ENCODE peak calls at places on chromosome 12, in ten cellular contexts. D is stomach, F is transverse colon, X is GM12878, R is sigmoid colon, H is HepG2, N is K562, Q is esophagus muscularis mucosa, K is suprapubic skin, J is H1. S is an unnamed sample.

GRCh38 chr12:52007158-52007921 is 594 bp downstream of the TAMALIN start:
- DNase-seq in D (peak; percentile 32), F (peak; percentile 50), X (no peak), R (peak; percentile 80), H (no peak), N (no peak), Q (no peak), K (no peak), J (no peak), S (peak; percentile 48)

GRCh38 chr12:121240484-121241202 is 30.7 kb downstream of the P2RX4 start:
- DNase-seq in D (peak; percentile 58), F (peak; percentile 75), X (no peak), R (peak; percentile 91), H (no peak), N (peak; percentile 69), Q (peak; percentile 93), K (peak; percentile 91), J (peak; percentile 61), S (peak; percentile 93)

GRCh38 chr12:29152223-29152868 is 3.3 kb downstream of the FAR2 start:
- DNase-seq in D (no peak), F (no peak), X (no peak), R (no peak), H (no peak), N (no peak), Q (no peak), K (no peak), J (no peak), S (no peak)

GRCh38 chr12:124565071-124565491 is 2.3 kb downstream of the NCOR2 start:
- DNase-seq in D (no peak), F (no peak), X (no peak), R (no peak), H (no peak), N (no peak), Q (no peak), K (no peak), J (peak; percentile 68), S (no peak)

GRCh38 chr12:107704056-107704455 is 18.5 kb downstream of the PWP1 start:
- DNase-seq in D (no peak), F (no peak), X (no peak), R (no peak), H (no peak), N (no peak), Q (no peak), K (no peak), J (no peak), S (no peak)

GRCh38 chr12:39451977-39452376 is 9.1 kb upstream of the KIF21A start:
- DNase-seq in D (no peak), F (no peak), X (no peak), R (no peak), H (no peak), N (no peak), Q (no peak), K (no peak), J (no peak), S (no peak)

GRCh38 chr12:128966411-128966810 is 113.1 kb downstream of the GLT1D1 start:
- DNase-seq in D (no peak), F (no peak), X (no peak), R (no peak), H (no peak), N (no peak), Q (no peak), K (no peak), J (no peak), S (no peak)

GRCh38 chr12:64666054-64666914 is 56.0 kb downstream of the RASSF3 start:
- DNase-seq in D (no peak), F (no peak), X (no peak), R (no peak), H (peak; percentile 43), N (no peak), Q (no peak), K (no peak), J (no peak), S (no peak)

DNA sequence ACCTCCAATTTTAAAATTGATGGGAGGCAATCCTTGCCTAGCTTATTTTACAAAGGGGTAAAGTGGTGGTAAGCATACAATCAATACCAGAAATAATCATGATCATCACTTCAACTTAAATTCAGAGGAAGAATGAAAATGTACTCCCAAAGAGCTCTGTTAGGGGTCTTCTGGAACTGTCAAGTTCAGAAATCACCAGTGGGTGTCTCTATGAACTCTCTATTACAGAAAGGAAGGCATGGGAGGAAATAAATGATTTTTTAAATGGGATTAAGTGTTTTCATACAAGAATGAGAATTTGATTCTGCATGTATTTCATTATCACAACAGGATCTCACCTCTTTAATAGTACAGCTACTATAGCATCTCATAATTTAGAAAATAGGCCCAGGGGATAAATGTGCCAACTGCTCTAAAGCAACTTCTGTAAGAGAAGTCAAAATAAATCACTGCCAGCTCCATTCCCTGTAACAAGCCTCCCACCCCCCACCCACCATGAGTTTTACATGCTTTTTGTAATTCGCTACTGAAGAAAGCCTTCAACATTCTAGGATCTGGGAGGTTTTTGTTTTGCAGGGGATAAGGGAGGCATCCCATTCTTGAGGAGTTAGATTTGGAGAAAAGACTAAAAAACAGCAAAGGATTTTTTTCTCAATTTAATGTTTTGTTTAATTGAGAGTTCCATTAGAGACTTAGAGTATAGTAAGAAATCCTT is 9.7 kb downstream of the DCP1B start:
- DNase-seq in D (no peak), F (no peak), X (no peak), R (no peak), H (no peak), N (no peak), Q (no peak), K (no peak), J (no peak), S (no peak)
- TF ChIP-seq CTCF in D (no peak), F (no peak), X (no peak), R (no peak), H (no peak), N (no peak), Q (peak; percentile 10), K (no peak), J (no peak), S (no peak)

GRCh38 chr12:6902448-6902847 is 2.2 kb upstream of the LRRC23 start:
- DNase-seq in D (no peak), F (no peak), X (no peak), R (peak; percentile 0), H (no peak), N (no peak), Q (no peak), K (no peak), J (no peak), S (no peak)

GRCh38 chr12:6903712-6904111 is 910 bp upstream of the LRRC23 start:
- DNase-seq in D (no peak), F (no peak), X (no peak), R (no peak), H (no peak), N (no peak), Q (no peak), K (no peak), J (no peak), S (no peak)

GRCh38 chr12:6899837-6900519 is 4.6 kb upstream of the LRRC23 start:
- DNase-seq in D (peak; percentile 58), F (peak; percentile 85), X (no peak), R (peak; percentile 81), H (peak; percentile 78), N (no peak), Q (no peak), K (no peak), J (no peak), S (peak; percentile 54)

GRCh38 chr12:6905414-6906040 is 905 bp downstream of the LRRC23 start:
- DNase-seq in D (no peak), F (no peak), X (no peak), R (peak; percentile 65), H (no peak), N (no peak), Q (no peak), K (no peak), J (no peak), S (no peak)

DNA sequence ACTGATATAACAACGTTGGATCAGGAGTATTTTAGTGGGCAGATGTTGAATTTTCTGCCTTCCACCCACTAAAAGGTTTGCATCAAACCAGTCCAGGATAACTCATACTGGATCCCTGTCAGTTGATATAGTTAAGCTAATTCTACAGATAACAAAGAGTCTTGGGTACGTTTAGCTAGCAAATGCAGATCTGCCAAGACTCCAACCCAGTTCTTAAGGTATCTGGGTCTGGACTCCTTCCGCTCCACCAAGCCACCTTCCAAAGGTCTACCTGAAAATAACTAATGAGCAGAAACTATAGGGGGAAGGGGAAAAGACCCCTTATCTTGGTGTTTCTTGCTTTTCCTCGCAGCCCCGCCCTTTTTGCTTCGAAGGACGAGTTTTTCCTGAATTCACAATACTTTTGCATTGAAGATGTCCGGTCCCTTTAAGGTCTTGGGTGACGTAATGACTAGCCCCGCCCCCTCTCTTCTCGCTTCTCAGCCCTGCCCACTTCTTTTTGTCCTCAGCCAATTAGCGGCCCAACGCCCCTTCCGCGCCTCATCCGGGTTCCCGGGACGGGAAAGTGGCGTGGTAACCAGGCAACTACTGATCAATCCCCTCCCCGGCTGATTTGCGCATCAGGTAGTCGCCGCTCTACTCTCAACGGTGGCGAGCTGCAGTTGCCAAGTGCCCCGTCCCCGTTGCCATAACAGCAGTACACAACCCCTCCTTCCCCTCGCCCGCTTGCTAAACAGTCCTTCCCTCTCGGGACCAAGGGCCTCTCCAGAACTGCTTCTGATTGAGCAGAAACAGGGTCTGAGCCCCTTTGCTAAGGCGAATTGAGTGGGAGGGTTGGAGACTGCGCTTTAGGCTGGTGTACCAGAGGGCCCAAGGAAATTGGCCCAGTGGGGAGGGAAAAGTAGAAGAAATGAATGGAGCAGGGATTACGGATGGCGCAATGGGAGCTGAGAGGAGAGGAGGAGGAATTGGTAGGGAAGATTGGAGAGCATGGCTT is at the start of gene LRRC23:
- DNase-seq in D (peak; percentile 99), F (peak; percentile 99), X (peak; percentile 87), R (peak; percentile 99), H (peak; percentile 90), N (peak; percentile 81), Q (peak; percentile 99), K (peak; percentile 99), J (peak; percentile 98), S (peak; percentile 95)
- TF ChIP-seq POLR2AphosphoS5 in D (peak; percentile 68), F (peak; percentile 54), X (peak; percentile 41), R (peak; percentile 70), H (peak; percentile 58), N (no peak), Q (peak; percentile 83), K (no peak), J (no peak), S (peak; percentile 79)

GRCh38 chr12:47758584-47758833 is 171 bp downstream of the RAPGEF3 start:
- DNase-seq in D (no peak), F (no peak), X (no peak), R (no peak), H (no peak), N (no peak), Q (no peak), K (no peak), J (no peak), S (no peak)

GRCh38 chr12:47758834-47759690 is at the start of gene RAPGEF3:
- DNase-seq in D (peak; percentile 93), F (peak; percentile 86), X (no peak), R (peak; percentile 93), H (peak; percentile 49), N (peak; percentile 92), Q (peak; percentile 96), K (peak; percentile 91), J (peak; percentile 81), S (peak; percentile 94)

GRCh38 chr12:47757360-47757839 is 1.3 kb downstream of the RAPGEF3 start:
- DNase-seq in D (no peak), F (no peak), X (no peak), R (no peak), H (no peak), N (no peak), Q (no peak), K (no peak), J (no peak), S (no peak)

GRCh38 chr12:47755655-47756562 is 2.8 kb downstream of the RAPGEF3 start:
- DNase-seq in D (peak; percentile 76), F (peak; percentile 80), X (peak; percentile 75), R (no peak), H (no peak), N (no peak), Q (no peak), K (no peak), J (no peak), S (no peak)

DNA sequence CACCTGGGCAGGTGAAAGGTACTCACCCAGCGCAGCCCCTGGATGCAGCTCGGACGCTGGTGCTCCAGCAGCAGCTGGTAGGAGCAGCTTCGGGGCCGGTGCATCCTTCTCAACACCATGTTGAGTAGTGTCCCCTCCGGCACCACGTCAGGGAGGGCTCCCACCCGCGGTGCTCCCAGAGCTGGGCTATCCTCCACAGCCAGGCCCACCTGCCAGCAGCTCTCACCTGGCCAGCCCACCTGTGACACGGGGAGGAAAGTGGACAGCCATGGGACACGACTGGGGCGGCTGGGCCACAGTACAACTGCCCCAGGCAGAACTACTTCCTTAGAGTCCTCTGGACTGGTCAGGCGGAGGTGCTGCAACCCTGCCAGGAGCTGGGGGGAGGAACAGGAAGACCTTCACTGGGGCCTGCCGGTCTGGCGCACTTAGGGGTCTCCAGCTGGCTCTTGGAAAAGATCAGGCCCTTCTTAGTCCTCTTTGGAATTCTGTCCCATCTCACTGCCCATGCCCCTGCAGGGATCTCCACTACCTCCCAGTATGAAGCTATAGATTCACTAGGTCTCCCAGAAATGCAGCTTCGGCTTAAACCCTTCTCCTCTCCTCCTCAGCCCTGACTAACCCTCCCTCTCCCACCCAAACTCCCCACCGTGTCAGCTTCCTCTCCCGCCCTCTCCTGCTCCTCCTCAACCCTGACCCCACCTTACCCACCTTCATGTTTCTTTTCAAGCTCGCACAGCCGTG is 668 bp downstream of the RAPGEF3 start:
- DNase-seq in D (peak; percentile 52), F (peak; percentile 14), X (no peak), R (no peak), H (no peak), N (no peak), Q (no peak), K (no peak), J (peak; percentile 61), S (peak; percentile 72)
- TF ChIP-seq EP300 in D (no peak), F (no peak), X (no peak), R (no peak), H (no peak), N (no peak), Q (no peak), K (no peak), J (no peak), S (no peak)

DNA sequence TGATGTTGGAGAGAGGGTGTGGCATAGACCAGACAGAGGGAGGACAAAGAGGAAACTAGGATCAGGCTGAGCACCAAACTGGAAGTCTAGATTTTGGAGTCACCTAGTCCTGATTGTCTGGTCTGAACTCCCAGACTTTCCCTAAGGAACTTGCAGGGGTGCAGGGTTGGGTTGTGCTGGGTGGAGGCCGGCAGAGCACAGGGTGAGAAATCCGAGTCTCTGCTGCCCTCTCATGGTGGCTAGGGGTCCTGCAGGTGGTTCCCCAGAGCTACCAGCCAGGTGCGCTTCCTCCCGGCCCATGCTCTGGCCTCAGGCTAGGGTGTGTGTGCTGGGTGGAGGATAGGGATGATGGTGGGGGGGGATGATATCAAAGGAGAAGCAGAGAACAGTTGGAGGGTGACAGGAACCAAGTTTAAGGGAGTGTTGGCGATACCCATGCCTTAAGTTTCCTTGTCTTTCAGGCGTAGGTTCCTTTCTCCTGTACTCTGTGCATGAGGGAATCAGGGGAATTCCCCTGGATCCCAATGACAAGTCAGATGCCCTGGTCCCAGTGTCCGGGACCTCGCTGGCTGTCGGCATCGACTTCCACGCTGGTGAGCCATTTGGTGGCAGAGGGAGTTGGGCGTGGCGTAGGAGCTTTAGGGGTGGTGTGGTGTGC is 33.5 kb upstream of the NXPH4 start:
- DNase-seq in D (peak; percentile 85), F (peak; percentile 86), X (peak; percentile 15), R (peak; percentile 88), H (peak; percentile 39), N (peak; percentile 92), Q (no peak), K (no peak), J (peak; percentile 97), S (peak; percentile 76)
- TF ChIP-seq CTCF in D (peak; percentile 89), F (peak; percentile 94), X (peak; percentile 97), R (peak; percentile 83), H (peak; percentile 95), N (peak; percentile 93), Q (peak; percentile 90), K (peak; percentile 70), J (no peak), S (peak; percentile 87)